ENCODE peak calls at places on chromosomes 7 and 10, in seven cellular contexts. One of them, this sample, is unnamed.
A peak's percentile ranks its signal among the peaks of the same experiment; 100 is the strongest.

GRCh38 chr10:77926566-77927342 is at the start of gene DLG5:
- DNase-seq in CD14-positive monocyte: no peak
- DNase-seq in choroid plexus epithelial cell: peak; percentile 32
- DNase-seq in mesothelial cell of epicardium: peak; percentile 36
- DNase-seq in brain microvascular endothelial cell: no peak
- DNase-seq in H9: peak; percentile 45
- DNase-seq in thoracic aorta: no peak
- DNase-seq in this sample: no peak

GRCh38 chr10:26637521-26638275 is 59.8 kb upstream of the PDSS1 start:
- DNase-seq in CD14-positive monocyte: no peak
- DNase-seq in choroid plexus epithelial cell: no peak
- DNase-seq in mesothelial cell of epicardium: no peak
- DNase-seq in brain microvascular endothelial cell: no peak
- DNase-seq in H9: peak; percentile 44
- DNase-seq in thoracic aorta: no peak
- DNase-seq in this sample: no peak

GRCh38 chr10:1364151-1364910 is 308.1 kb downstream of the WDR37 start:
- DNase-seq in CD14-positive monocyte: no peak
- DNase-seq in choroid plexus epithelial cell: no peak
- DNase-seq in mesothelial cell of epicardium: no peak
- DNase-seq in brain microvascular endothelial cell: no peak
- DNase-seq in H9: no peak
- DNase-seq in thoracic aorta: no peak
- DNase-seq in this sample: no peak

GRCh38 chr7:46162582-46162981 is 241.5 kb upstream of the IGFBP3 start:
- DNase-seq in CD14-positive monocyte: no peak
- DNase-seq in choroid plexus epithelial cell: peak; percentile 39
- DNase-seq in mesothelial cell of epicardium: no peak
- DNase-seq in brain microvascular endothelial cell: no peak
- DNase-seq in H9: no peak
- DNase-seq in thoracic aorta: no peak
- DNase-seq in this sample: no peak

GRCh38 chr7:132276252-132276651 is 300.0 kb downstream of the PLXNA4 start:
- DNase-seq in CD14-positive monocyte: no peak
- DNase-seq in choroid plexus epithelial cell: no peak
- DNase-seq in mesothelial cell of epicardium: no peak
- DNase-seq in brain microvascular endothelial cell: no peak
- DNase-seq in H9: no peak
- DNase-seq in thoracic aorta: no peak
- DNase-seq in this sample: no peak

GRCh38 chr7:3673524-3673923 is 372.5 kb downstream of the SDK1 start:
- DNase-seq in CD14-positive monocyte: no peak
- DNase-seq in choroid plexus epithelial cell: peak; percentile 33
- DNase-seq in mesothelial cell of epicardium: no peak
- DNase-seq in brain microvascular endothelial cell: peak; percentile 12
- DNase-seq in H9: peak; percentile 66
- DNase-seq in thoracic aorta: no peak
- DNase-seq in this sample: no peak

GRCh38 chr7:37916673-37917660 is at the start of gene SFRP4:
- DNase-seq in CD14-positive monocyte: peak; percentile 51
- DNase-seq in choroid plexus epithelial cell: peak; percentile 65
- DNase-seq in mesothelial cell of epicardium: peak; percentile 39
- DNase-seq in brain microvascular endothelial cell: peak; percentile 65
- DNase-seq in H9: peak; percentile 67
- DNase-seq in thoracic aorta: no peak
- DNase-seq in this sample: no peak

GRCh38 chr7:152661479-152661878 is 14.5 kb downstream of the XRCC2 start:
- DNase-seq in CD14-positive monocyte: no peak
- DNase-seq in choroid plexus epithelial cell: no peak
- DNase-seq in mesothelial cell of epicardium: no peak
- DNase-seq in brain microvascular endothelial cell: no peak
- DNase-seq in H9: no peak
- DNase-seq in thoracic aorta: no peak
- DNase-seq in this sample: no peak

GRCh38 chr7:137789215-137789899 is 57.4 kb downstream of the DGKI start:
- DNase-seq in CD14-positive monocyte: no peak
- DNase-seq in choroid plexus epithelial cell: peak; percentile 21
- DNase-seq in mesothelial cell of epicardium: no peak
- DNase-seq in brain microvascular endothelial cell: no peak
- DNase-seq in H9: no peak
- DNase-seq in thoracic aorta: no peak
- DNase-seq in this sample: no peak

GRCh38 chr10:122113161-122113944 is 124.4 kb downstream of the TACC2 start:
- DNase-seq in CD14-positive monocyte: no peak
- DNase-seq in choroid plexus epithelial cell: peak; percentile 66
- DNase-seq in mesothelial cell of epicardium: peak; percentile 41
- DNase-seq in brain microvascular endothelial cell: peak; percentile 52
- DNase-seq in H9: peak; percentile 71
- DNase-seq in thoracic aorta: no peak
- DNase-seq in this sample: no peak

GRCh38 chr7:117061751-117062150 is 108.5 kb downstream of the ST7 start:
- DNase-seq in CD14-positive monocyte: no peak
- DNase-seq in choroid plexus epithelial cell: peak; percentile 26
- DNase-seq in mesothelial cell of epicardium: no peak
- DNase-seq in brain microvascular endothelial cell: peak; percentile 65
- DNase-seq in H9: no peak
- DNase-seq in thoracic aorta: no peak
- DNase-seq in this sample: no peak

GRCh38 chr7:88233828-88234227 is 14.0 kb upstream of the SRI start:
- DNase-seq in CD14-positive monocyte: no peak
- DNase-seq in choroid plexus epithelial cell: no peak
- DNase-seq in mesothelial cell of epicardium: no peak
- DNase-seq in brain microvascular endothelial cell: no peak
- DNase-seq in H9: no peak
- DNase-seq in thoracic aorta: no peak
- DNase-seq in this sample: no peak

GRCh38 chr7:104931181-104931781 is 82.7 kb upstream of the KMT2E start:
- DNase-seq in CD14-positive monocyte: no peak
- DNase-seq in choroid plexus epithelial cell: no peak
- DNase-seq in mesothelial cell of epicardium: no peak
- DNase-seq in brain microvascular endothelial cell: no peak
- DNase-seq in H9: no peak
- DNase-seq in thoracic aorta: no peak
- DNase-seq in this sample: no peak

GRCh38 chr10:86085136-86085535 is 281.5 kb downstream of the GRID1 start:
- DNase-seq in CD14-positive monocyte: no peak
- DNase-seq in choroid plexus epithelial cell: no peak
- DNase-seq in mesothelial cell of epicardium: no peak
- DNase-seq in brain microvascular endothelial cell: no peak
- DNase-seq in H9: peak; percentile 17
- DNase-seq in thoracic aorta: no peak
- DNase-seq in this sample: peak; percentile 70

GRCh38 chr10:52215745-52216361 is 98.2 kb upstream of the DKK1 start:
- DNase-seq in CD14-positive monocyte: no peak
- DNase-seq in choroid plexus epithelial cell: peak; percentile 91
- DNase-seq in mesothelial cell of epicardium: no peak
- DNase-seq in brain microvascular endothelial cell: peak; percentile 78
- DNase-seq in H9: no peak
- DNase-seq in thoracic aorta: no peak
- DNase-seq in this sample: no peak

GRCh38 chr7:119482209-119482608 is 790.8 kb upstream of the KCND2 start:
- DNase-seq in CD14-positive monocyte: no peak
- DNase-seq in choroid plexus epithelial cell: peak; percentile 7
- DNase-seq in mesothelial cell of epicardium: no peak
- DNase-seq in brain microvascular endothelial cell: peak; percentile 4
- DNase-seq in H9: peak; percentile 77
- DNase-seq in thoracic aorta: no peak
- DNase-seq in this sample: no peak

GRCh38 chr10:128095023-128095752 is 31.0 kb downstream of the MKI67 start:
- DNase-seq in CD14-positive monocyte: no peak
- DNase-seq in choroid plexus epithelial cell: no peak
- DNase-seq in mesothelial cell of epicardium: no peak
- DNase-seq in brain microvascular endothelial cell: no peak
- DNase-seq in H9: no peak
- DNase-seq in thoracic aorta: no peak
- DNase-seq in this sample: no peak

GRCh38 chr7:16811555-16811954 is 6.8 kb upstream of the AGR2 start:
- DNase-seq in CD14-positive monocyte: no peak
- DNase-seq in choroid plexus epithelial cell: peak; percentile 78
- DNase-seq in mesothelial cell of epicardium: no peak
- DNase-seq in brain microvascular endothelial cell: no peak
- DNase-seq in H9: no peak
- DNase-seq in thoracic aorta: no peak
- DNase-seq in this sample: no peak

GRCh38 chr10:17228081-17229015 is at the start of gene VIM:
- DNase-seq in CD14-positive monocyte: peak; percentile 99
- DNase-seq in choroid plexus epithelial cell: peak; percentile 96
- DNase-seq in mesothelial cell of epicardium: peak; percentile 48
- DNase-seq in brain microvascular endothelial cell: peak; percentile 97
- DNase-seq in H9: peak; percentile 87
- DNase-seq in thoracic aorta: peak; percentile 89
- DNase-seq in this sample: peak; percentile 97
- TF ChIP-seq CTCF in CD14-positive monocyte: no peak
- TF ChIP-seq CTCF in choroid plexus epithelial cell: no peak
- TF ChIP-seq CTCF in mesothelial cell of epicardium: no peak
- TF ChIP-seq CTCF in brain microvascular endothelial cell: peak; percentile 28
- TF ChIP-seq CTCF in H9: no peak
- TF ChIP-seq CTCF in thoracic aorta: no peak
- TF ChIP-seq CTCF in this sample: no peak

GRCh38 chr7:100148559-100149328 is at the start of gene LAMTOR4:
- DNase-seq in CD14-positive monocyte: peak; percentile 98
- DNase-seq in choroid plexus epithelial cell: peak; percentile 99
- DNase-seq in mesothelial cell of epicardium: peak; percentile 96
- DNase-seq in brain microvascular endothelial cell: peak; percentile 99
- DNase-seq in H9: peak; percentile 100
- DNase-seq in thoracic aorta: peak; percentile 97
- DNase-seq in this sample: peak; percentile 99
- TF ChIP-seq CTCF in CD14-positive monocyte: no peak
- TF ChIP-seq CTCF in choroid plexus epithelial cell: no peak
- TF ChIP-seq CTCF in mesothelial cell of epicardium: no peak
- TF ChIP-seq CTCF in brain microvascular endothelial cell: no peak
- TF ChIP-seq CTCF in H9: peak; percentile 34
- TF ChIP-seq CTCF in thoracic aorta: no peak
- TF ChIP-seq CTCF in this sample: peak; percentile 4

DNA sequence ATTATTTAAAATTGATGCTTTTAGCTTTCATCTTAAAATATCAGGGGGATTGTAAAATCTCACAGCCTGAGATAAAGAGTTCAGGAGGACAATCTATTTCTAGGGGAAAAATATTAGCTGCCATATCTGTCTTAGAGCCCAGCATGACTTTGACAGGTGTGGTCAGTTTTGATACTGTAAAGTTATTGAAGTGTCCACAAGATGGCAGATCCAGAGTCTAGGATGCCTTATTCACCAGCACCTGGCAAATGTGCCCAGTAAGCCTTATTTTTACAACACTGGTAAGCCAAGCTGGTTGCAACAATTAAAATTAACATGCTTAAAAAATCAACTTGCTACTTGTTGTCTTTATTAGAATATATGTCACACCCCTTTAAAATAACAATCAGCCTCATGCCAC is 579.3 kb downstream of the SH2D4B start:
- DNase-seq in CD14-positive monocyte: no peak
- DNase-seq in choroid plexus epithelial cell: no peak
- DNase-seq in mesothelial cell of epicardium: no peak
- DNase-seq in brain microvascular endothelial cell: no peak
- DNase-seq in H9: no peak
- DNase-seq in thoracic aorta: no peak
- DNase-seq in this sample: no peak
- TF ChIP-seq CTCF in CD14-positive monocyte: no peak
- TF ChIP-seq CTCF in choroid plexus epithelial cell: no peak
- TF ChIP-seq CTCF in mesothelial cell of epicardium: no peak
- TF ChIP-seq CTCF in brain microvascular endothelial cell: no peak
- TF ChIP-seq CTCF in H9: peak; percentile 25
- TF ChIP-seq CTCF in thoracic aorta: no peak
- TF ChIP-seq CTCF in this sample: peak; percentile 21

GRCh38 chr10:91123246-91123645 is 97.2 kb upstream of the PCGF5 start:
- DNase-seq in CD14-positive monocyte: no peak
- DNase-seq in choroid plexus epithelial cell: no peak
- DNase-seq in mesothelial cell of epicardium: no peak
- DNase-seq in brain microvascular endothelial cell: no peak
- DNase-seq in H9: no peak
- DNase-seq in thoracic aorta: no peak
- DNase-seq in this sample: no peak
- TF ChIP-seq CTCF in CD14-positive monocyte: no peak
- TF ChIP-seq CTCF in choroid plexus epithelial cell: no peak
- TF ChIP-seq CTCF in mesothelial cell of epicardium: no peak
- TF ChIP-seq CTCF in brain microvascular endothelial cell: no peak
- TF ChIP-seq CTCF in H9: no peak
- TF ChIP-seq CTCF in thoracic aorta: no peak
- TF ChIP-seq CTCF in this sample: no peak

GRCh38 chr7:20217193-20217948 is at the start of gene MACC1:
- DNase-seq in CD14-positive monocyte: no peak
- DNase-seq in choroid plexus epithelial cell: no peak
- DNase-seq in mesothelial cell of epicardium: no peak
- DNase-seq in brain microvascular endothelial cell: no peak
- DNase-seq in H9: peak; percentile 90
- DNase-seq in thoracic aorta: no peak
- DNase-seq in this sample: no peak
- TF ChIP-seq CTCF in CD14-positive monocyte: peak; percentile 56
- TF ChIP-seq CTCF in choroid plexus epithelial cell: no peak
- TF ChIP-seq CTCF in mesothelial cell of epicardium: no peak
- TF ChIP-seq CTCF in brain microvascular endothelial cell: peak; percentile 10
- TF ChIP-seq CTCF in H9: peak; percentile 68
- TF ChIP-seq CTCF in thoracic aorta: no peak
- TF ChIP-seq CTCF in this sample: no peak

GRCh38 chr10:49783645-49784044 is 21.5 kb upstream of the OGDHL start:
- DNase-seq in CD14-positive monocyte: no peak
- DNase-seq in choroid plexus epithelial cell: no peak
- DNase-seq in mesothelial cell of epicardium: no peak
- DNase-seq in brain microvascular endothelial cell: no peak
- DNase-seq in H9: no peak
- DNase-seq in thoracic aorta: no peak
- DNase-seq in this sample: no peak
- TF ChIP-seq CTCF in CD14-positive monocyte: no peak
- TF ChIP-seq CTCF in choroid plexus epithelial cell: peak; percentile 14
- TF ChIP-seq CTCF in mesothelial cell of epicardium: no peak
- TF ChIP-seq CTCF in brain microvascular endothelial cell: peak; percentile 2
- TF ChIP-seq CTCF in H9: peak; percentile 33
- TF ChIP-seq CTCF in thoracic aorta: no peak
- TF ChIP-seq CTCF in this sample: no peak

This sample was measured in chondrocyte.